ENCODE peak calls at places on chromosomes 5 and 9, in nine cellular contexts. One of them, this sample, is unnamed.

GRCh38 chr9:116605904-116606341 is 81.2 kb upstream of the TRIM32 start:
- DNase-seq in mesendoderm: no peak
- DNase-seq in fibroblast of lung: no peak
- DNase-seq in small intestine: no peak
- DNase-seq in body of pancreas: no peak
- DNase-seq in CD4-positive, alpha-beta memory T cell: no peak
- DNase-seq in heart left ventricle: peak; percentile 57
- DNase-seq in CD8-positive, alpha-beta T cell: no peak
- DNase-seq in HepG2: no peak
- DNase-seq in this sample: no peak

GRCh38 chr5:43802119-43802518 is 199.1 kb downstream of the NNT start:
- DNase-seq in CD4-positive, alpha-beta memory T cell: no peak
- DNase-seq in body of pancreas: no peak
- DNase-seq in fibroblast of lung: peak; percentile 41
- DNase-seq in mesendoderm: no peak
- DNase-seq in CD8-positive, alpha-beta T cell: no peak
- DNase-seq in heart left ventricle: no peak
- DNase-seq in small intestine: no peak
- DNase-seq in HepG2: no peak
- DNase-seq in this sample: peak; percentile 82

GRCh38 chr9:135275163-135275925 is 187.9 kb downstream of the OLFM1 start:
- DNase-seq in body of pancreas: peak; percentile 82
- DNase-seq in heart left ventricle: peak; percentile 44
- DNase-seq in fibroblast of lung: no peak
- DNase-seq in CD8-positive, alpha-beta T cell: no peak
- DNase-seq in small intestine: no peak
- DNase-seq in HepG2: no peak
- DNase-seq in CD4-positive, alpha-beta memory T cell: no peak
- DNase-seq in mesendoderm: no peak
- DNase-seq in this sample: no peak

GRCh38 chr9:135949666-135950134 is 11.5 kb downstream of the UBAC1 start:
- DNase-seq in CD4-positive, alpha-beta memory T cell: no peak
- DNase-seq in heart left ventricle: no peak
- DNase-seq in HepG2: no peak
- DNase-seq in mesendoderm: no peak
- DNase-seq in body of pancreas: no peak
- DNase-seq in CD8-positive, alpha-beta T cell: no peak
- DNase-seq in small intestine: no peak
- DNase-seq in fibroblast of lung: no peak
- DNase-seq in this sample: no peak

GRCh38 chr5:59483971-59484472 is 409.5 kb downstream of the PDE4D start:
- DNase-seq in heart left ventricle: no peak
- DNase-seq in small intestine: no peak
- DNase-seq in HepG2: no peak
- DNase-seq in fibroblast of lung: no peak
- DNase-seq in body of pancreas: no peak
- DNase-seq in CD4-positive, alpha-beta memory T cell: no peak
- DNase-seq in CD8-positive, alpha-beta T cell: no peak
- DNase-seq in mesendoderm: peak; percentile 90
- DNase-seq in this sample: peak; percentile 24

GRCh38 chr9:27451207-27451792 is 72.8 kb upstream of the IFNK start:
- DNase-seq in CD4-positive, alpha-beta memory T cell: no peak
- DNase-seq in fibroblast of lung: no peak
- DNase-seq in body of pancreas: no peak
- DNase-seq in small intestine: no peak
- DNase-seq in HepG2: no peak
- DNase-seq in mesendoderm: no peak
- DNase-seq in heart left ventricle: no peak
- DNase-seq in CD8-positive, alpha-beta T cell: no peak
- DNase-seq in this sample: no peak

GRCh38 chr5:124394700-124395099 is 351.7 kb downstream of the ZNF608 start:
- DNase-seq in small intestine: no peak
- DNase-seq in fibroblast of lung: no peak
- DNase-seq in HepG2: no peak
- DNase-seq in CD4-positive, alpha-beta memory T cell: no peak
- DNase-seq in mesendoderm: no peak
- DNase-seq in CD8-positive, alpha-beta T cell: no peak
- DNase-seq in heart left ventricle: no peak
- DNase-seq in body of pancreas: no peak
- DNase-seq in this sample: no peak

GRCh38 chr5:68911840-68912690 is 181.7 kb upstream of the SLC30A5 start:
- DNase-seq in CD8-positive, alpha-beta T cell: no peak
- DNase-seq in heart left ventricle: no peak
- DNase-seq in HepG2: peak; percentile 6
- DNase-seq in small intestine: no peak
- DNase-seq in mesendoderm: no peak
- DNase-seq in fibroblast of lung: peak; percentile 91
- DNase-seq in body of pancreas: no peak
- DNase-seq in CD4-positive, alpha-beta memory T cell: no peak
- DNase-seq in this sample: peak; percentile 32

GRCh38 chr5:71922584-71923106 is 184.6 kb upstream of the MAP1B start:
- DNase-seq in mesendoderm: peak; percentile 95
- DNase-seq in HepG2: peak; percentile 3
- DNase-seq in body of pancreas: no peak
- DNase-seq in small intestine: peak; percentile 52
- DNase-seq in heart left ventricle: no peak
- DNase-seq in CD8-positive, alpha-beta T cell: no peak
- DNase-seq in CD4-positive, alpha-beta memory T cell: no peak
- DNase-seq in fibroblast of lung: no peak
- DNase-seq in this sample: peak; percentile 91

GRCh38 chr5:97998946-97999345 is 774.5 kb upstream of the RGMB start:
- DNase-seq in CD4-positive, alpha-beta memory T cell: no peak
- DNase-seq in mesendoderm: no peak
- DNase-seq in small intestine: no peak
- DNase-seq in CD8-positive, alpha-beta T cell: no peak
- DNase-seq in heart left ventricle: no peak
- DNase-seq in fibroblast of lung: peak; percentile 85
- DNase-seq in body of pancreas: no peak
- DNase-seq in HepG2: no peak
- DNase-seq in this sample: no peak

GRCh38 chr9:19431361-19432171 is 22.8 kb downstream of the ACER2 start:
- DNase-seq in mesendoderm: no peak
- DNase-seq in small intestine: no peak
- DNase-seq in fibroblast of lung: peak; percentile 12
- DNase-seq in heart left ventricle: peak; percentile 45
- DNase-seq in CD4-positive, alpha-beta memory T cell: no peak
- DNase-seq in HepG2: no peak
- DNase-seq in CD8-positive, alpha-beta T cell: no peak
- DNase-seq in body of pancreas: no peak
- DNase-seq in this sample: no peak

GRCh38 chr9:86246752-86247161 is 12.7 kb downstream of the C9orf153 start:
- DNase-seq in fibroblast of lung: peak; percentile 14
- DNase-seq in CD4-positive, alpha-beta memory T cell: no peak
- DNase-seq in body of pancreas: peak; percentile 13
- DNase-seq in HepG2: peak; percentile 61
- DNase-seq in small intestine: peak; percentile 12
- DNase-seq in heart left ventricle: peak; percentile 68
- DNase-seq in CD8-positive, alpha-beta T cell: no peak
- DNase-seq in mesendoderm: peak; percentile 52
- DNase-seq in this sample: no peak

GRCh38 chr9:3830296-3830695 is 304.5 kb upstream of the RFX3 start:
- DNase-seq in HepG2: no peak
- DNase-seq in heart left ventricle: no peak
- DNase-seq in CD4-positive, alpha-beta memory T cell: no peak
- DNase-seq in fibroblast of lung: no peak
- DNase-seq in small intestine: no peak
- DNase-seq in mesendoderm: no peak
- DNase-seq in CD8-positive, alpha-beta T cell: no peak
- DNase-seq in body of pancreas: no peak
- DNase-seq in this sample: no peak

GRCh38 chr5:148542812-148543211 is 111.5 kb downstream of the HTR4 start:
- DNase-seq in fibroblast of lung: peak; percentile 3
- DNase-seq in body of pancreas: no peak
- DNase-seq in HepG2: no peak
- DNase-seq in CD4-positive, alpha-beta memory T cell: no peak
- DNase-seq in small intestine: no peak
- DNase-seq in mesendoderm: no peak
- DNase-seq in CD8-positive, alpha-beta T cell: no peak
- DNase-seq in heart left ventricle: no peak
- DNase-seq in this sample: no peak

GRCh38 chr5:31880460-31880859 is 241.5 kb downstream of the PDZD2 start:
- DNase-seq in CD8-positive, alpha-beta T cell: no peak
- DNase-seq in HepG2: no peak
- DNase-seq in CD4-positive, alpha-beta memory T cell: no peak
- DNase-seq in small intestine: no peak
- DNase-seq in mesendoderm: no peak
- DNase-seq in fibroblast of lung: no peak
- DNase-seq in heart left ventricle: no peak
- DNase-seq in body of pancreas: no peak
- DNase-seq in this sample: no peak

GRCh38 chr5:105807251-105807650 is 1863.5 kb downstream of the EFNA5 start:
- DNase-seq in fibroblast of lung: no peak
- DNase-seq in HepG2: no peak
- DNase-seq in CD4-positive, alpha-beta memory T cell: no peak
- DNase-seq in body of pancreas: no peak
- DNase-seq in CD8-positive, alpha-beta T cell: no peak
- DNase-seq in heart left ventricle: no peak
- DNase-seq in small intestine: no peak
- DNase-seq in mesendoderm: no peak
- DNase-seq in this sample: no peak

GRCh38 chr5:81803812-81804211 is 52.9 kb upstream of the SSBP2 start:
- DNase-seq in HepG2: no peak
- DNase-seq in CD8-positive, alpha-beta T cell: no peak
- DNase-seq in body of pancreas: no peak
- DNase-seq in CD4-positive, alpha-beta memory T cell: no peak
- DNase-seq in heart left ventricle: no peak
- DNase-seq in mesendoderm: no peak
- DNase-seq in small intestine: no peak
- DNase-seq in fibroblast of lung: no peak
- DNase-seq in this sample: no peak

DNA sequence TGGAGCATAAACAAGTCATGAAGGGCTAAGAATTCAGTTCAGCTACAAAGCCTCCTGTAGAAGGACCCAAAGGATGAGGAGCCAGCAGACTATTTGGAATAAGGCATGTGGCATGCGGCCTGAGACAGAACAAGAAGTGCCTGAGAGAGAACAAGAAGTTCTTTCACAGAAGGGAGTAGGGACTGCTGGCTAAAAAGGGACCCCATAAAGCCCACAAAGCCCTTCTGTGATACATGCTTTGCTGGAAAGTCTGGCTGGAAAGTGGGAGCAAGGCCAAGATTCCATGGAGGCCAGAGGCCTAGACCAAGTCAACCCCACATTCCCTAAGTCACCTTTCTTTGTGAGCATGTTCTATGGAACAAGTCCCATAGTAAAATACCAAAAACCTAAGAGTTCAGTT is 35.9 kb upstream of the UBAP2 start:
- DNase-seq in heart left ventricle: peak; percentile 80
- DNase-seq in CD8-positive, alpha-beta T cell: no peak
- DNase-seq in fibroblast of lung: no peak
- DNase-seq in small intestine: no peak
- DNase-seq in HepG2: no peak
- DNase-seq in mesendoderm: no peak
- DNase-seq in CD4-positive, alpha-beta memory T cell: no peak
- DNase-seq in body of pancreas: no peak
- DNase-seq in this sample: no peak
- H3K27ac ChIP-seq in heart left ventricle: peak overlapping the region; percentile 47
- H3K27ac ChIP-seq in CD8-positive, alpha-beta T cell: no peak overlapping the region
- H3K27ac ChIP-seq in fibroblast of lung: no peak overlapping the region
- H3K27ac ChIP-seq in small intestine: no peak overlapping the region
- H3K27ac ChIP-seq in HepG2: no peak overlapping the region
- H3K27ac ChIP-seq in mesendoderm: no peak overlapping the region
- H3K27ac ChIP-seq in CD4-positive, alpha-beta memory T cell: no peak overlapping the region
- H3K27ac ChIP-seq in body of pancreas: no peak overlapping the region
- H3K27ac ChIP-seq in this sample: no peak overlapping the region

DNA sequence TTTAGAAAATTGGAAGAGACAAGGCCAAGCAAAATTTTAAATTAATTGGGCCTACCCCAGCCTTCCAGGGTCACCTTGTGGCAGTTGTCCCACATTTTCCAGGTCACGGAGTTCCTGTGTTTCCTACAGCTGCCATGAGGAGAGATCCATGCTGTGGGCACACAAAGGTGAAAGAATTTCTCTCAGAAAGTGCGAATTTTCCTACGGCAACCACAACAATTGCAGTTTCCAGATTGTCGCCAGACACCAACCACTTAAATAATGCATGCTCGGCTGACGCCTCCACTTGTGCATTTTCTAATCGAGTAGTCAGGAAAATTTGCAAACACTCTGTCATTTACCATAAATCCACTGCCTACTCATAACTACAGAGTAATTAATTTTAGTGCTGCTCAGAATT is 390.0 kb downstream of the NR2F1-AS1 start:
- DNase-seq in fibroblast of lung: no peak
- DNase-seq in CD8-positive, alpha-beta T cell: no peak
- DNase-seq in heart left ventricle: no peak
- DNase-seq in small intestine: no peak
- DNase-seq in body of pancreas: no peak
- DNase-seq in CD4-positive, alpha-beta memory T cell: no peak
- DNase-seq in mesendoderm: peak; percentile 12
- DNase-seq in HepG2: no peak
- DNase-seq in this sample: no peak
- H3K4me1 ChIP-seq in fibroblast of lung: peaks cover 24% of the 10 kb centered on the region
- H3K4me1 ChIP-seq in CD8-positive, alpha-beta T cell: no peaks in the 10 kb centered on the region
- H3K4me1 ChIP-seq in heart left ventricle: peaks cover 2% of the 10 kb centered on the region
- H3K4me1 ChIP-seq in small intestine: no peaks in the 10 kb centered on the region
- H3K4me1 ChIP-seq in body of pancreas: peaks cover 7% of the 10 kb centered on the region
- H3K4me1 ChIP-seq in CD4-positive, alpha-beta memory T cell: no peaks in the 10 kb centered on the region
- H3K4me1 ChIP-seq in mesendoderm: no peaks in the 10 kb centered on the region
- H3K4me1 ChIP-seq in HepG2: peaks cover 48% of the 10 kb centered on the region
- H3K4me1 ChIP-seq in this sample: peaks cover 61% of the 10 kb centered on the region

GRCh38 chr9:97851450-97851883 is 1.6 kb upstream of the FOXE1 start:
- DNase-seq in mesendoderm: no peak
- DNase-seq in fibroblast of lung: no peak
- DNase-seq in HepG2: no peak
- DNase-seq in CD8-positive, alpha-beta T cell: no peak
- DNase-seq in body of pancreas: no peak
- DNase-seq in small intestine: no peak
- DNase-seq in CD4-positive, alpha-beta memory T cell: no peak
- DNase-seq in heart left ventricle: no peak
- DNase-seq in this sample: no peak
- H3K4me3 ChIP-seq in mesendoderm: no peak overlapping the region
- H3K4me3 ChIP-seq in fibroblast of lung: peak overlapping the region; percentile 33
- H3K4me3 ChIP-seq in HepG2: no peak overlapping the region
- H3K4me3 ChIP-seq in CD8-positive, alpha-beta T cell: no peak overlapping the region
- H3K4me3 ChIP-seq in body of pancreas: no peak overlapping the region
- H3K4me3 ChIP-seq in small intestine: no peak overlapping the region
- H3K4me3 ChIP-seq in CD4-positive, alpha-beta memory T cell: no peak overlapping the region
- H3K4me3 ChIP-seq in heart left ventricle: no peak overlapping the region
- H3K4me3 ChIP-seq in this sample: no peak overlapping the region

DNA sequence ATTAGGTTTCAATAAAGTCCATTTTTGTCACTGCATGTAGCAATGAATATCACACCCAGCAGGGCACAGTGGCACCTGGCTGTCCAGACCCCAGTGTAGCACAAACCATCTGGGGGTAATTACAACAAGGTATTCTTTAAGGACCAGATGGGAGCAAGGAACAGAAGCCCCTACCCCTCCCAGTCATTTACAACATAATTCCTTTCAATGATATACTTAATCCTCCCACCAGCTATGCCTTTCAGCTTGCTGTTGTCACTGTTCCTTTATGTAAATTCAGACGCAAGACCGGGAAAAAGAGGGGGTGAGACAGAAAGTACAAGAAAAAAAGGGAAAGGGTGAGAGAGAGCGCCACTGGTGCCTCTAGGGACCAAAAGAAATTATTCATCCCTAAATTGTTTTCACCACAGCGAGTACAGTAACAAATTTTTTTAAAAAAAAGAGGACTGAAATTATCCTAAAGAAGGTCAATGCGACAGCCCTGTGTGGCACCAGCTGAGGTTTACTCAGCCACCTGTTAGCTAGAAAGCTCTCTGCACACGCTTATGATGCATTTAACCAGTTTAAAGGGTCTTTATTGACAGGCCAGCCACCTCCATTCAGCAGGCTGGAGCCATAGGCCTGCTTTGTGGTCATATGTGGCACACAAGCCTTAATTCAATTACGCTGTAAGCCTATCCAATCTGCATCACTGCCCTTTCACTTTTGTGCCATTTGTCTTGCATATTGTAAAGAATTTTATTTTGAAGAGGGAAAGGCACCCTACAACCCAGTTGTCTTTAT is 210.2 kb upstream of the ISL1 start:
- DNase-seq in body of pancreas: no peak
- DNase-seq in heart left ventricle: no peak
- DNase-seq in mesendoderm: peak; percentile 10
- DNase-seq in HepG2: no peak
- DNase-seq in small intestine: no peak
- DNase-seq in CD4-positive, alpha-beta memory T cell: no peak
- DNase-seq in fibroblast of lung: no peak
- DNase-seq in CD8-positive, alpha-beta T cell: no peak
- DNase-seq in this sample: no peak
- H3K27ac ChIP-seq in body of pancreas: no peak overlapping the region
- H3K27ac ChIP-seq in heart left ventricle: no peak overlapping the region
- H3K27ac ChIP-seq in mesendoderm: no peak overlapping the region
- H3K27ac ChIP-seq in HepG2: no peak overlapping the region
- H3K27ac ChIP-seq in small intestine: no peak overlapping the region
- H3K27ac ChIP-seq in CD4-positive, alpha-beta memory T cell: no peak overlapping the region
- H3K27ac ChIP-seq in fibroblast of lung: no peak overlapping the region
- H3K27ac ChIP-seq in CD8-positive, alpha-beta T cell: no peak overlapping the region
- H3K27ac ChIP-seq in this sample: no peak overlapping the region